ENCODE peak calls at places on chromosomes 2 and 18, in eight cellular contexts. E is suprapubic skin, L is sigmoid colon, A is ovary, T is H54, M is right lobe of liver, R is IMR-90, N is body of pancreas. S is an unnamed sample.

GRCh38 chr2:163173591-163173990 is 335.0 kb upstream of the KCNH7 start:
- DNase-seq in A (no peak), N (no peak), M (no peak), E (no peak), T (no peak), L (no peak), R (no peak), S (no peak)

GRCh38 chr2:10668402-10669012 is 21.3 kb downstream of the NOL10 start:
- DNase-seq in E (no peak), L (no peak), M (no peak), R (peak; percentile 69), T (no peak), N (no peak), A (no peak), S (peak; percentile 86)

GRCh38 chr18:10123006-10123950 is 209.5 kb downstream of the VAPA start:
- DNase-seq in N (no peak), A (no peak), T (no peak), M (no peak), E (no peak), L (no peak), R (no peak), S (no peak)

GRCh38 chr2:195515551-195515950 is 141.5 kb upstream of the SLC39A10 start:
- DNase-seq in T (no peak), M (no peak), L (no peak), A (no peak), R (no peak), N (no peak), E (no peak), S (no peak)

GRCh38 chr18:5894613-5895299 is 566 bp downstream of the TMEM200C start:
- DNase-seq in M (peak; percentile 15), A (peak; percentile 43), E (no peak), L (peak; percentile 59), R (peak; percentile 18), N (peak; percentile 11), T (no peak), S (no peak)

GRCh38 chr18:49874238-49874637 is 60.9 kb upstream of the ACAA2 start:
- DNase-seq in N (no peak), L (no peak), A (no peak), E (no peak), T (no peak), M (no peak), R (no peak), S (no peak)

GRCh38 chr2:227402959-227403358 is 15.2 kb upstream of the SCYGR1 start:
- DNase-seq in E (no peak), M (no peak), A (no peak), R (no peak), N (no peak), T (peak; percentile 23), L (no peak), S (no peak)

GRCh38 chr18:61989138-61989537 is 96.3 kb upstream of the RNF152 start:
- DNase-seq in M (no peak), A (no peak), L (no peak), R (no peak), T (no peak), N (no peak), E (no peak), S (no peak)

GRCh38 chr2:240604291-240604938 is 17.9 kb downstream of the CAPN10 start:
- DNase-seq in E (peak; percentile 76), L (peak; percentile 88), M (peak; percentile 94), N (peak; percentile 73), T (peak; percentile 97), R (peak; percentile 49), A (peak; percentile 83), S (peak; percentile 58)

GRCh38 chr2:240603081-240603835 is 16.7 kb downstream of the CAPN10 start:
- DNase-seq in M (no peak), L (peak; percentile 56), T (no peak), N (no peak), A (peak; percentile 33), E (peak; percentile 65), R (no peak), S (no peak)

GRCh38 chr2:240603846-240604245 is 17.3 kb downstream of the CAPN10 start:
- DNase-seq in M (no peak), L (peak; percentile 54), E (peak; percentile 69), T (no peak), N (no peak), A (peak; percentile 30), R (no peak), S (no peak)

GRCh38 chr2:240605867-240606743 is 19.2 kb upstream of the GPR35 start:
- DNase-seq in N (no peak), L (peak; percentile 59), A (peak; percentile 19), M (no peak), E (peak; percentile 53), R (no peak), T (no peak), S (no peak)

GRCh38 chr2:240604939-240605716 is 18.6 kb downstream of the CAPN10 start:
- DNase-seq in T (no peak), L (peak; percentile 55), E (peak; percentile 76), R (no peak), M (no peak), A (peak; percentile 31), N (no peak), S (no peak)
- TF ChIP-seq POLR2A in T (no peak), L (no peak), E (no peak), R (no peak), M (no peak), A (no peak), N (no peak), S (no peak)

GRCh38 chr2:172095146-172095904 is 7.4 kb downstream of the DLX2 start:
- DNase-seq in T (peak; percentile 81), E (no peak), L (peak; percentile 77), M (no peak), R (peak; percentile 78), A (peak; percentile 64), N (no peak), S (peak; percentile 25)
- TF ChIP-seq POLR2A in T (peak; percentile 80), E (no peak), L (no peak), M (no peak), R (peak; percentile 30), A (no peak), N (no peak), S (no peak)

DNA sequence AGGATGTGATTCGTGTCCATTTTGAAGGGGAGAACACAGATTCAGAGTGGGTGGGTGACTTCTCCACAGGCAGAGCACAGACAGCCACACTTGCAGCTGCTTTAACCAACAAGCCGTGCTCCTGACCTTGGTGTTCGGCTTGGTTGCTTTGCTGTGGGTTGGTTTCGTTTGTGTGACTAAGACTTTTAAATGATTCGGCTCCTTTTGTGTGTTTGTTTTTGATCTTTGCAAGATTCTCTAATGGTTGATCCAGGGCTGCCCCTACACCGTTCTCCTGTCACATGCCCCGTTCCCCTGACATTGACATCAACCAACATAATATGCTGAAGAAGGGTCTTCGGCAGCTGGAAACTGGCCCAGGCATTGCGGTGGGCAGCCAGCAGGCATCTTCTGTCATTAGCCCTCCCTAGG is 95.9 kb upstream of the MBOAT2 start:
- DNase-seq in M (no peak), A (no peak), E (peak; percentile 47), T (no peak), L (no peak), N (no peak), R (peak; percentile 80), S (no peak)
- TF ChIP-seq POLR2A in M (no peak), A (no peak), E (no peak), T (no peak), L (no peak), N (no peak), R (no peak), S (no peak)

DNA sequence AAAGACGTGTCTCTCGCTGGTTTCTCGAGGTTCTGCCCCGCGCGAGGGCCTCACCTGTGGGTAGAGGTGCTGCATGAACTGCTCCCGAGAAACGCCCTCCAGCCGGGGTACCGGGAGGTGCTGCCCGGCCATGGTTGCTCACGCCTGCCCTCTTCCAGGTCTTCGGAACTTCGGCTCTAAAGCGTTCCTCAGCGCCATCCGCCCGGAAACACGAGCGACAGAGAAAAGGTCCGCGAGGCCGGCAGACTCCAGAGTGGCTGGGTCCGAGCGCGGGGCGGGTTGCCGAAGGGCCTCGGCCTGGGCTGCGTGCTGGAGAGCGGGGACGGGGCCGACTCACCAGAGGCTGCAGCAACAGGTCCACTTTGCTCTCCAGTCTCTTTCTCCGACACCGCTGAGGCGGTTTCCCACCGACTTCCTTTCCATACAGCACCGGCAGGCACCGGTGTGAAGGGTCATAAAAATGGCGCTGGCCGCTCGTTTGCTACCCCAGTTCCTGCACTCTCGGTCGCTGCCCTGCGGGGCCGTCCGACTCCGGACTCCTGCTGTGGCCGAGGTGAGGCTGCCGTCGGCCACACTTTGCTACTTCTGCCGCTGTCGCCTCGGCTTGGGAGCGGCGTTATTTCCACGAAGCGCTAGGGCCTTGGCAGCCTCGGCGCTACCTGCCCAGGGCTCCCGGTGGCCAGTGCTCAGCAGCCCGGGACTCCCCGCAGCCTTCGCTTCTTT is at the start of the genes MAIP1 and TYW5:
- DNase-seq in L (peak; percentile 87), E (peak; percentile 90), M (peak; percentile 86), R (peak; percentile 84), A (peak; percentile 87), N (peak; percentile 81), T (peak; percentile 67), S (peak; percentile 93)
- TF ChIP-seq POLR2A in L (peak; percentile 36), E (no peak), M (peak; percentile 88), R (peak; percentile 55), A (peak; percentile 51), N (peak; percentile 61), T (peak; percentile 78), S (peak; percentile 87)

S was measured in erythroblast.